ENCODE peak calls at places on chromosomes 1 and 21, in four cellular contexts. One of them, this sample, is unnamed.
A peak's percentile ranks its signal among the peaks of the same experiment; 100 is the strongest.

GRCh38 chr21:34279883-34280282 is 83.9 kb upstream of the KCNE2 start:
- DNase-seq in H1: no peak
- DNase-seq in K562: no peak
- DNase-seq in GM12878: no peak
- DNase-seq in this sample: no peak

GRCh38 chr1:102970496-102971078 is 137.7 kb downstream of the COL11A1 start:
- DNase-seq in K562: peak; percentile 9
- DNase-seq in GM12878: no peak
- DNase-seq in H1: no peak
- DNase-seq in this sample: peak; percentile 57

GRCh38 chr1:77533660-77534295 is 148.7 kb downstream of the ZZZ3 start:
- DNase-seq in H1: peak; percentile 43
- DNase-seq in K562: peak; percentile 75
- DNase-seq in GM12878: no peak
- DNase-seq in this sample: peak; percentile 40

GRCh38 chr1:224213438-224214119 is 30.5 kb downstream of the DEGS1 start:
- DNase-seq in H1: peak; percentile 44
- DNase-seq in GM12878: no peak
- DNase-seq in K562: peak; percentile 60
- DNase-seq in this sample: no peak

GRCh38 chr1:206953626-206954025 is 7.4 kb upstream of the PIGR start:
- DNase-seq in K562: no peak
- DNase-seq in GM12878: no peak
- DNase-seq in H1: no peak
- DNase-seq in this sample: no peak

GRCh38 chr1:229855999-229856650 is 210.9 kb upstream of the GALNT2 start:
- DNase-seq in GM12878: peak; percentile 57
- DNase-seq in K562: no peak
- DNase-seq in H1: no peak
- DNase-seq in this sample: no peak

GRCh38 chr1:79815115-79815514 is 808.6 kb upstream of the ADGRL4 start:
- DNase-seq in GM12878: no peak
- DNase-seq in H1: no peak
- DNase-seq in K562: no peak
- DNase-seq in this sample: no peak

GRCh38 chr1:91755176-91755575 is 130.8 kb downstream of the TGFBR3 start:
- DNase-seq in GM12878: no peak
- DNase-seq in K562: no peak
- DNase-seq in H1: no peak
- DNase-seq in this sample: no peak

GRCh38 chr1:202343652-202344349 is 2.1 kb upstream of the UBE2T start:
- DNase-seq in K562: peak; percentile 45
- DNase-seq in GM12878: no peak
- DNase-seq in H1: no peak
- DNase-seq in this sample: peak; percentile 56

GRCh38 chr21:44089001-44089911 is 17.9 kb upstream of the PWP2 start:
- DNase-seq in GM12878: no peak
- DNase-seq in H1: no peak
- DNase-seq in K562: no peak
- DNase-seq in this sample: no peak

GRCh38 chr1:41582004-41582325 is 97.5 kb upstream of the EDN2 start:
- DNase-seq in K562: no peak
- DNase-seq in H1: no peak
- DNase-seq in GM12878: no peak
- DNase-seq in this sample: no peak

GRCh38 chr21:45575304-45575992 is 33.2 kb upstream of the SLC19A1 start:
- DNase-seq in GM12878: no peak
- DNase-seq in K562: no peak
- DNase-seq in H1: no peak
- DNase-seq in this sample: no peak

GRCh38 chr1:145895471-145895870 is 9.8 kb upstream of the ANKRD35 start:
- DNase-seq in H1: no peak
- DNase-seq in K562: no peak
- DNase-seq in GM12878: no peak
- DNase-seq in this sample: no peak

GRCh38 chr1:227887697-227888403 is 59.9 kb downstream of the WNT9A start:
- DNase-seq in GM12878: no peak
- DNase-seq in H1: no peak
- DNase-seq in K562: no peak
- DNase-seq in this sample: no peak

GRCh38 chr1:165040641-165041040 is 315.9 kb downstream of the LMX1A start:
- DNase-seq in K562: no peak
- DNase-seq in H1: no peak
- DNase-seq in GM12878: no peak
- DNase-seq in this sample: no peak

GRCh38 chr1:216919033-216919970 is 196.1 kb upstream of the ESRRG start:
- DNase-seq in H1: no peak
- DNase-seq in GM12878: no peak
- DNase-seq in K562: no peak
- DNase-seq in this sample: no peak

GRCh38 chr1:44672254-44672955 is 1.9 kb downstream of the TMEM53 start:
- DNase-seq in GM12878: peak; percentile 71
- DNase-seq in K562: no peak
- DNase-seq in H1: peak; percentile 34
- DNase-seq in this sample: no peak

GRCh38 chr21:17612565-17613241 is at the start of gene BTG3:
- DNase-seq in H1: peak; percentile 17
- DNase-seq in GM12878: no peak
- DNase-seq in K562: peak; percentile 97
- DNase-seq in this sample: peak; percentile 47

GRCh38 chr1:218164111-218164929 is 120.8 kb upstream of the RRP15 start:
- DNase-seq in K562: no peak
- DNase-seq in GM12878: no peak
- DNase-seq in H1: peak; percentile 43
- DNase-seq in this sample: peak; percentile 18

GRCh38 chr1:155220566-155220965 is 12.1 kb downstream of the MTX1 start:
- DNase-seq in K562: no peak
- DNase-seq in GM12878: no peak
- DNase-seq in H1: no peak
- DNase-seq in this sample: no peak

GRCh38 chr21:43956667-43957030 is 55.5 kb upstream of the TRAPPC10 start:
- DNase-seq in GM12878: no peak
- DNase-seq in K562: no peak
- DNase-seq in H1: no peak
- DNase-seq in this sample: no peak

GRCh38 chr1:12469493-12469892 is 148.5 kb downstream of the DHRS3 start:
- DNase-seq in K562: peak; percentile 49
- DNase-seq in H1: no peak
- DNase-seq in GM12878: no peak
- DNase-seq in this sample: no peak

GRCh38 chr1:172201572-172201971 is 218.9 kb upstream of the C1orf105 start:
- DNase-seq in K562: no peak
- DNase-seq in GM12878: no peak
- DNase-seq in H1: no peak
- DNase-seq in this sample: no peak

GRCh38 chr21:37450385-37451044 is 83.9 kb downstream of the DYRK1A start:
- DNase-seq in H1: no peak
- DNase-seq in GM12878: no peak
- DNase-seq in K562: no peak
- DNase-seq in this sample: no peak

GRCh38 chr1:41423511-41424191 is 60.8 kb downstream of the EDN2 start:
- DNase-seq in H1: no peak
- DNase-seq in K562: peak; percentile 42
- DNase-seq in GM12878: no peak
- DNase-seq in this sample: no peak

DNA sequence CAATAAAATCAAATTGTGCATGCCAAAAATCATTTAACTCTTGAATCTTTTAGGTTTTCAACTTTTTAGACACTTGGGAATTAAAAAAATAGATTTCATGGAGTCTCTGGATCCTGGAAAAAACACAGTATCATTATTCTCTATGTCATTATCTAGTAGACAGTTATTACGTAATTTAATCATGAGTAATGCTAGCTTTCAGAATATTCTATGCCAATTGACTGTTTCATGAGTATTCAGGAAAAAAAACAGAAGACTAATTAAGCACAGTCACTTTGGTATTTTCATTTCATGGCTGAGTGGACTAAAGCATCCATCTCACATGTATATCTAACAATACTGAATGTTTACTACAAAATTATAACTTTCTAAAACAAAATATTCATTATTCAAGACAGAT is 44.0 kb downstream of the ODF2L start:
- DNase-seq in GM12878: no peak
- DNase-seq in K562: no peak
- DNase-seq in H1: no peak
- DNase-seq in this sample: no peak
- TF ChIP-seq EZH2 in GM12878: no peak
- TF ChIP-seq EZH2 in K562: no peak
- TF ChIP-seq EZH2 in H1: no peak
- TF ChIP-seq EZH2 in this sample: no peak

DNA sequence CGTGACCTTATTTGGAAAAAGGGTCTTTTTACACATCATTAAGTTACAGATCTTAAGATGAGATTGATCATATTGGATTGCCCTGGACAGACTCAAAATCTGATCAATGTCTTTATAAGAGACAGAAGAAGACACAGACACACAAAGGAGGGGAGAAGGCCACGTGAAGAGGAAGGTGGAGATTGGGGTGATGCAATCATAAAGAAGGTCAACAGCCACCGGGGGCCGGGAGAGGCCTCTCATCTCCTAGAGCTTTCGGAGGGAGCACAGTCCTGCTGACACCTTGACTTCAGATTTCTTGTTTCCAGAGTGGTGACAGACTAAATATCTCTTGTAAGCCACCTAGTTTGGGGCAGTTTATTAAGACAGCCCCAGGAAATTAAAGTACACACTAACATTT is 204.6 kb upstream of the CSF3R start:
- DNase-seq in H1: no peak
- DNase-seq in K562: no peak
- DNase-seq in GM12878: no peak
- DNase-seq in this sample: no peak
- TF ChIP-seq HDAC2 in H1: no peak
- TF ChIP-seq HDAC2 in K562: no peak
- TF ChIP-seq HDAC2 in GM12878: no peak
- TF ChIP-seq HDAC2 in this sample: no peak

GRCh38 chr1:29123871-29124365 is at the start of gene TMEM200B:
- DNase-seq in H1: no peak
- DNase-seq in K562: no peak
- DNase-seq in GM12878: no peak
- DNase-seq in this sample: no peak
- TF ChIP-seq EZH2 in H1: no peak
- TF ChIP-seq EZH2 in K562: no peak
- TF ChIP-seq EZH2 in GM12878: peak; percentile 2
- TF ChIP-seq EZH2 in this sample: no peak

GRCh38 chr1:26350701-26351590 is 3.0 kb downstream of the CRYBG2 start:
- DNase-seq in K562: peak; percentile 40
- DNase-seq in GM12878: no peak
- DNase-seq in H1: no peak
- DNase-seq in this sample: peak; percentile 100
- TF ChIP-seq HDAC2 in K562: no peak
- TF ChIP-seq HDAC2 in GM12878: no peak
- TF ChIP-seq HDAC2 in H1: no peak
- TF ChIP-seq HDAC2 in this sample: peak; percentile 89

GRCh38 chr1:90721210-90722194 is 4.4 kb upstream of the BARHL2 start:
- DNase-seq in K562: peak; percentile 66
- DNase-seq in H1: no peak
- DNase-seq in GM12878: no peak
- DNase-seq in this sample: peak; percentile 42

GRCh38 chr1:90720137-90720636 is 3.1 kb upstream of the BARHL2 start:
- DNase-seq in K562: no peak
- DNase-seq in H1: no peak
- DNase-seq in GM12878: no peak
- DNase-seq in this sample: no peak

GRCh38 chr1:90717665-90718410 is 736 bp upstream of the BARHL2 start:
- DNase-seq in GM12878: no peak
- DNase-seq in H1: no peak
- DNase-seq in K562: peak; percentile 82
- DNase-seq in this sample: no peak

GRCh38 chr1:90718411-90719320 is 1.6 kb upstream of the BARHL2 start:
- DNase-seq in H1: no peak
- DNase-seq in K562: no peak
- DNase-seq in GM12878: no peak
- DNase-seq in this sample: no peak

GRCh38 chr1:90719321-90720136 is 2.4 kb upstream of the BARHL2 start:
- DNase-seq in H1: no peak
- DNase-seq in GM12878: no peak
- DNase-seq in K562: no peak
- DNase-seq in this sample: no peak
- TF ChIP-seq EZH2 in H1: peak; percentile 80
- TF ChIP-seq EZH2 in GM12878: no peak
- TF ChIP-seq EZH2 in K562: no peak
- TF ChIP-seq EZH2 in this sample: no peak

GRCh38 chr1:39567302-39567701 is 9.3 kb downstream of the PABPC4 start:
- DNase-seq in H1: no peak
- DNase-seq in K562: no peak
- DNase-seq in GM12878: no peak
- DNase-seq in this sample: no peak

GRCh38 chr1:39569034-39569433 is 7.6 kb downstream of the PABPC4 start:
- DNase-seq in K562: no peak
- DNase-seq in GM12878: no peak
- DNase-seq in H1: no peak
- DNase-seq in this sample: no peak

GRCh38 chr1:39566441-39567137 is 10.0 kb downstream of the PABPC4 start:
- DNase-seq in H1: no peak
- DNase-seq in GM12878: no peak
- DNase-seq in K562: no peak
- DNase-seq in this sample: peak; percentile 91

GRCh38 chr1:39570477-39571177 is 6.0 kb downstream of the PABPC4 start:
- DNase-seq in GM12878: no peak
- DNase-seq in H1: no peak
- DNase-seq in K562: no peak
- DNase-seq in this sample: no peak

DNA sequence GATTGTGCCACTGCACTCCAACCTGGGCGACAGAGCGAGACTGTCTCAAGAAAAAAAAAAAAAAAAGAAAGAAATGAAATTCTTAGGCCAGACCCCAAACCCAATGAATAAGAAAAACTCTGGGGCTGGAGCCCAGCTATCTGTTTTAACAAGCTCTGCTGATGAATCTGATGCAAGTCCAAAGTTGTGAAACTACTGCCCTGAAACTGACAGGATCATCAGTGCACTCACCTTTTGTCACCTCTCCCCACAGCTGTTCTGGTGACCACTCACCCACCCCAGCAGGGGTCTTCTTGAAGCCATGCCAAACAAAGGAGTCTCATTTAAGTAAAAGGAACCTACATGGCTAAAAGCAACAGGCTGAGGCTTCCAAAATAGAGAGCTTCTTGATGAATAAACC is 8.4 kb downstream of the PABPC4 start:
- DNase-seq in K562: no peak
- DNase-seq in H1: no peak
- DNase-seq in GM12878: no peak
- DNase-seq in this sample: peak; percentile 12
- TF ChIP-seq HDAC2 in K562: no peak
- TF ChIP-seq HDAC2 in H1: no peak
- TF ChIP-seq HDAC2 in GM12878: no peak
- TF ChIP-seq HDAC2 in this sample: no peak